ENCODE peak calls at places on chromosomes 3 and 15, in seven cellular contexts. A, U, C, Z, B, F and M are unnamed samples. For H3K36me3, the result is how much of the 10 kb centered on the place peaks cover.

GRCh38 chr3:43872301-43872700 is 181.6 kb downstream of the ABHD5 start:
- DNase-seq in A (peak), Z (no peak), B (no peak), U (no peak), C (no peak), F (no peak), M (no peak)

GRCh38 chr3:126184465-126185000 is 4.1 kb upstream of the ALDH1L1 start:
- DNase-seq in Z (no peak), C (no peak), U (no peak), A (peak), F (no peak), B (no peak), M (no peak)

GRCh38 chr3:117873236-117873635 is 1161.4 kb downstream of the IGSF11 start:
- DNase-seq in A (no peak), F (no peak), U (no peak), Z (peak), C (no peak), B (peak), M (no peak)

GRCh38 chr15:91522609-91523332 is 330.7 kb upstream of the SLCO3A1 start:
- DNase-seq in B (no peak), A (peak), Z (no peak), F (no peak), U (no peak), C (no peak), M (no peak)

GRCh38 chr3:178083906-178084823 is 452.1 kb upstream of the KCNMB2 start:
- DNase-seq in F (no peak), U (no peak), C (peak), Z (no peak), A (no peak), B (no peak), M (no peak)

GRCh38 chr3:39443530-39443929 is 23.9 kb upstream of the MOBP start:
- DNase-seq in U (no peak), A (no peak), F (no peak), C (no peak), Z (no peak), B (no peak), M (no peak)

GRCh38 chr3:192825657-192826200 is 91.9 kb downstream of the MB21D2 start:
- DNase-seq in F (no peak), Z (no peak), C (no peak), U (peak), A (no peak), B (peak), M (no peak)

GRCh38 chr3:63684081-63684480 is 31.6 kb downstream of the SNTN start:
- DNase-seq in U (no peak), C (no peak), Z (no peak), A (no peak), F (no peak), B (no peak), M (no peak)

GRCh38 chr3:46496745-46497555 is 826 bp upstream of the RTP3 start:
- DNase-seq in U (no peak), Z (no peak), A (no peak), B (peak), F (no peak), C (peak), M (no peak)

DNA sequence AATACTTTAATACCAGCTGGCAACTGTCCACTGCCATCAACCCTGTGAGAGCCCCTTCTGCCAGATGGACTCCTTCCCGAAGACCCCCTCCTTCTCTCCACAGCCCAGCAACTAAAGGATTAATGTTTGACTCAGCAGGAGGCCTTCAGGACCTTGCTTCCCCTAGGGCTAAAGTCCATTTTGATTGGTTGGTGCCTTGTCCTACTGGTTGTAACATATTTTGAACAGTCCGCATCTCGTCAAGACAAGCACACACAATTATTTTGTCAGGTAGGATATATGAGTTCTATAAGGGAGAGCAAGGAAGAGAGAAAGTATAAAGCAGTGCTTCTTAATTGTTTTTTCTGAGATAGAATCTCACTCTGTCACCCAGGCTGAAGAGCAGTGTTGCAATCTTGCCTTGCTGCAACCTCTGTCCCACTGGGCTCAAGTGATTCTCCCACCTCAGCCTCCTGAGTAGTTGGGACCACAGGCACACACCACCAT is 18.6 kb downstream of the ACOX2 start:
- DNase-seq in C (no peak), B (no peak), F (no peak), A (no peak), Z (no peak), U (no peak), M (no peak)
- H3K4me3 ChIP-seq in C (no peak), B (no peak), F (no peak), A (no peak), Z (no peak), U (no peak), M (no peak)

GRCh38 chr3:125051715-125052581 is 3.8 kb downstream of the HEG1 start:
- DNase-seq in F (no peak), A (no peak), C (no peak), B (peak), Z (peak), U (no peak), M (no peak)

GRCh38 chr3:125054436-125055164 is 1.2 kb downstream of the HEG1 start:
- DNase-seq in A (no peak), C (no peak), Z (no peak), U (no peak), B (no peak), F (no peak), M (no peak)

GRCh38 chr3:125053304-125053699 is 2.5 kb downstream of the HEG1 start:
- DNase-seq in U (no peak), Z (no peak), A (no peak), B (no peak), F (no peak), C (no peak), M (no peak)

GRCh38 chr3:125051205-125051604 is 4.6 kb downstream of the HEG1 start:
- DNase-seq in B (no peak), Z (no peak), U (no peak), F (no peak), A (no peak), C (no peak), M (no peak)

GRCh38 chr3:125052671-125053303 is 3.0 kb downstream of the HEG1 start:
- DNase-seq in F (no peak), U (no peak), B (no peak), C (no peak), A (no peak), Z (no peak), M (no peak)
- TF ChIP-seq POLR2AphosphoS5 in F (no peak), U (no peak), B (no peak), C (no peak), A (no peak), Z (no peak), M (peak)

DNA sequence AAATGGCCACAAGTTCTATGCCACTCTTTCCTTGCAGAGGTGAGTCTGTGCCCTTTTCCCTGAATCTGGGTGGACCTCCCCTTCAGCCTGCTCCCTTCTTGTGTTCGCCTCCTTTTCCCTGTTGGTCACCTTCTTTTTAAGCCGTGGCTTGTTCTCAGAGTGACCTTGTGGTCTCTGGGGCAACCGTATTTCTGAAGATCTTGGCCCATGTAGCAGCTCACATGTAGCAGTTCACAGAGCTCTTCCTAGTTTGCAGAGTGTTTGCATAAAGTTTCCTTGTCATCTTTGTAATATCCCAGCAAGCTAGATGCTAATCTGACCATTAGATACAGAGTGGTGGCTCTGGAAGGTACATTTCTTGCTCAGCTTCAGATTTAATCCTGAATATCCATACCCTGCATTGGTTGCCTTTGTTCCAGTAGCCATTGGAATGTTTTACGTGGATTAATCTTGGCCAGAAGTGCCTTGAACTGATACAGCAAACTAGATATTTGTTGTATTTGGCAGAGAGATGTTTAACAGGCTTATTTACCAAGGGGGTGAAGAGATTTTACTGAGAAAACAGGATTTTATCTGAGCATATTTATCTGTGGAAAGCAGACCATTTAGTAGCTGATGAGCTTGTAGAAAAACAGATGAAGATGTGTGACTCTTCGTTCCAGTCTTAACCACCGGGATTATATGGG is 40.6 kb upstream of the BSN start:
- DNase-seq in U (no peak), C (no peak), A (no peak), B (no peak), Z (no peak), F (no peak), M (no peak)
- H3K36me3 ChIP-seq in U (under half), C (half or more), A (half or more), B (under half), Z (under half), F (under half), M (under half)

GRCh38 chr3:169324454-169324789 is 339.1 kb downstream of the MECOM start:
- DNase-seq in A (no peak), B (no peak), C (no peak), F (no peak), U (no peak), Z (peak), M (no peak)

GRCh38 chr3:169325821-169326220 is 337.7 kb downstream of the MECOM start:
- DNase-seq in F (no peak), U (no peak), A (no peak), Z (no peak), C (no peak), B (peak), M (no peak)

GRCh38 chr3:169328471-169328870 is 335.0 kb downstream of the MECOM start:
- DNase-seq in Z (no peak), C (no peak), B (no peak), F (no peak), A (no peak), U (no peak), M (no peak)

GRCh38 chr3:169327969-169328368 is 335.5 kb downstream of the MECOM start:
- DNase-seq in A (no peak), U (no peak), Z (peak), B (peak), C (no peak), F (no peak), M (no peak)

GRCh38 chr3:169323580-169324453 is 339.7 kb downstream of the MECOM start:
- DNase-seq in A (no peak), B (no peak), U (no peak), F (no peak), Z (no peak), C (no peak), M (peak)
- H3K4me3 ChIP-seq in A (peak), B (no peak), U (no peak), F (no peak), Z (no peak), C (no peak), M (peak)

GRCh38 chr3:195806211-195806915 is 5.4 kb downstream of the MUC4 start:
- DNase-seq in B (no peak), Z (no peak), F (no peak), U (no peak), A (no peak), C (no peak), M (peak)
- TF ChIP-seq POLR2AphosphoS5 in B (no peak), Z (no peak), F (no peak), U (no peak), A (no peak), C (no peak), M (no peak)

DNA sequence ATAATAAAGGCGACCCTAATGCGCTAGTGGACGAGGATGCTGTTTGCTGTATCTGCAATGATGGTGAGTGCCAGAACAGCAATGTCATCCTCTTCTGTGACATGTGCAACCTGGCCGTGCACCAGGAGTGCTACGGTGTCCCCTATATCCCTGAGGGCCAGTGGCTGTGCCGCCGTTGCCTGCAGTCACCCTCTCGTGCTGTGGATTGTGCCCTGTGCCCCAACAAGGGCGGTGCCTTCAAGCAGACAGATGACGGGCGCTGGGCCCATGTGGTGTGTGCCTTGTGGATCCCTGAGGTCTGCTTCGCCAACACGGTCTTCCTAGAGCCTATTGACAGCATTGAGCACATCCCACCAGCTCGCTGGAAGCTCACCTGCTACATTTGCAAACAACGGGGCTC is 7.6 kb downstream of the BRPF1 start:
- DNase-seq in F (no peak), C (no peak), U (no peak), B (no peak), Z (no peak), A (no peak), M (no peak)
- H3K36me3 ChIP-seq in F (under half), C (half or more), U (under half), B (half or more), Z (under half), A (half or more), M (half or more)

DNA sequence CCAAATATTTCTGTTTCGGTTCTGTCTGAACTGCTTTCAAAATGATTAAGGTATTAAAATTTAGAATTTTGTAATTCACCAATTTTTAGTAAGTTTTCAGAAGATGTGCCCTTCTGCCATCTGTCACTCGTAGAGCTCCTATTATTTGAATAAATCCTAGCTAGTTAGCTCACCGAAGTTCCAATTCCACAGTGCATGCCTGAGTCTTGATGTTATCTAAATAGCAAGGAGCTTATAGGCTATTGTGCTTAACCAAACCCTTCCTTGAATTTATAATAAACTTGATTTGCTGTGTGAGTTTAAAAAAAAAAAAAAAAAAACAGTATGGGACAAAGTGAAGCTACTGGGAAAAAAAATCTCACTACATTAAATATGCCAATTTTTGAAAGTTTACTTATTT is 18.7 kb downstream of the ATP13A3 start:
- DNase-seq in F (no peak), U (no peak), A (no peak), Z (no peak), B (no peak), C (no peak), M (no peak)
- H3K4me3 ChIP-seq in F (no peak), U (no peak), A (no peak), Z (no peak), B (no peak), C (no peak), M (no peak)